ENCODE peak calls at places on chromosome 1, in five cellular contexts. W is suprapubic skin, K is A549, M is IMR-90, H is endothelial cell of umbilical vein. F is an unnamed sample.

GRCh38 chr1:201363455-201363854 is 14.0 kb downstream of the TNNT2 start:
- DNase-seq in W (peak), K (no peak), M (no peak), H (peak), F (no peak)

GRCh38 chr1:35506960-35507901 is 50.0 kb downstream of the KIAA0319L start:
- DNase-seq in W (no peak), K (no peak), M (no peak), H (no peak), F (no peak)

GRCh38 chr1:33255347-33256311 is 663 bp upstream of the ZNF362 start:
- DNase-seq in W (peak), K (peak), M (peak), H (peak), F (peak)

GRCh38 chr1:200306954-200307754 is 102.7 kb downstream of the ZNF281 start:
- DNase-seq in W (no peak), K (peak), M (peak), H (peak), F (no peak)

GRCh38 chr1:244801246-244801645 is 34.2 kb upstream of the COX20 start:
- DNase-seq in W (no peak), K (peak), M (peak), H (peak), F (no peak)

GRCh38 chr1:119827010-119827409 is 15.8 kb upstream of the REG4 start:
- DNase-seq in W (no peak), K (no peak), M (no peak), H (no peak), F (no peak)

GRCh38 chr1:37307907-37308570 is 166.3 kb upstream of the ZC3H12A start:
- DNase-seq in W (no peak), K (no peak), M (no peak), H (no peak), F (no peak)

GRCh38 chr1:1239624-1240347 is 6.7 kb downstream of the C1QTNF12 start:
- DNase-seq in W (no peak), K (no peak), M (no peak), H (no peak), F (no peak)

GRCh38 chr1:230797376-230798186 is 50.4 kb downstream of the CAPN9 start:
- DNase-seq in W (no peak), K (peak), M (peak), H (peak), F (peak)

GRCh38 chr1:90616395-90616794 is 100.7 kb downstream of the BARHL2 start:
- DNase-seq in W (no peak), K (peak), M (no peak), H (peak), F (no peak)

GRCh38 chr1:234479310-234479559 is 256 bp upstream of the TARBP1 start:
- DNase-seq in W (no peak), K (no peak), M (no peak), H (no peak), F (no peak)

GRCh38 chr1:234479866-234480265 is 887 bp upstream of the TARBP1 start:
- DNase-seq in W (no peak), K (no peak), M (no peak), H (no peak), F (no peak)

GRCh38 chr1:234477373-234478151 is 1.4 kb downstream of the TARBP1 start:
- DNase-seq in W (no peak), K (no peak), M (no peak), H (no peak), F (no peak)

GRCh38 chr1:234478152-234478480 is 863 bp downstream of the TARBP1 start:
- DNase-seq in W (no peak), K (peak), M (peak), H (no peak), F (no peak)

DNA sequence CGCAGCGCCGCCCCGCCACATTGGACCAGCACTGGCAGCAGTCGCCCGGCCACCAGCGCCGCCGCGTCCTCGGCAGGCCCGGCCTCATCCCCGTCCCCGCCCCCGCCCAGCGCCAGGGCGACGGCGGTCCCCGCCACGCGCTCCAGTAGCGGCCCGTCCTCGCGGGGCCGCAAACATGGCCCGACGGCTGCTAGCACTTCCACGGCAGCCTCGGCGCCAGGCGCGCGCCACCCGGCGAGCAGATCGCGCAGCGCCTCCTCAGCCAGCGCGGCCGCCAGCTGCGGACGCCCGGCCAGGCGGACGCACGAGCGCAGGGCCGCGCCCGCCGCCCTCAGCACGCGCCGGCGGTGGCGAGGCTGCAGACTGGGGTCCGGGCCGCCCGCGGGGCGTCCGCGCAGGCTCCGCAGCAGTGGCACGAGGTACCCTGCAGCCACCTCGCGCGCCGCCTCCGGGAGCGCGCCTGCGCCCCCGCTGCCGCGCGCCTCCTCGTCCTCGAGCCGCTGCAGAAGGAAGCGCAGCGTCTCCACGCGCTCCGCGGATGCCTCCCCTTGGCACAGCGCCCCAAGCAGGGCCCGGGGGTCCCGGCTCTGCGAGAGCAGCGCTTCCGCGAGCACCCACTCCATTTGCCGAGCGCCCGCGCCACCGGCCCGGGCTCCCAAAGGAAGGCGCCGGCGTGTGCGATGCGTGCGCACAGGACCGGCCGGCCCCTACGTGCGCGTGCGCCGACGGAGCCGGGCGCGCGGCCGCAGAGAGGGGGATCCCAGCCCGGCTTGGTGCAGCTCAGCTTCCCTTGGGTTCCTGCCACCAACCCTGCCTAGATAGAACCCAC is at the start of gene TARBP1:
- DNase-seq in W (no peak), K (peak), M (peak), H (peak), F (peak)
- TF ChIP-seq POLR2A in W (no peak), K (peak), M (peak), H (peak), F (no peak)

DNA sequence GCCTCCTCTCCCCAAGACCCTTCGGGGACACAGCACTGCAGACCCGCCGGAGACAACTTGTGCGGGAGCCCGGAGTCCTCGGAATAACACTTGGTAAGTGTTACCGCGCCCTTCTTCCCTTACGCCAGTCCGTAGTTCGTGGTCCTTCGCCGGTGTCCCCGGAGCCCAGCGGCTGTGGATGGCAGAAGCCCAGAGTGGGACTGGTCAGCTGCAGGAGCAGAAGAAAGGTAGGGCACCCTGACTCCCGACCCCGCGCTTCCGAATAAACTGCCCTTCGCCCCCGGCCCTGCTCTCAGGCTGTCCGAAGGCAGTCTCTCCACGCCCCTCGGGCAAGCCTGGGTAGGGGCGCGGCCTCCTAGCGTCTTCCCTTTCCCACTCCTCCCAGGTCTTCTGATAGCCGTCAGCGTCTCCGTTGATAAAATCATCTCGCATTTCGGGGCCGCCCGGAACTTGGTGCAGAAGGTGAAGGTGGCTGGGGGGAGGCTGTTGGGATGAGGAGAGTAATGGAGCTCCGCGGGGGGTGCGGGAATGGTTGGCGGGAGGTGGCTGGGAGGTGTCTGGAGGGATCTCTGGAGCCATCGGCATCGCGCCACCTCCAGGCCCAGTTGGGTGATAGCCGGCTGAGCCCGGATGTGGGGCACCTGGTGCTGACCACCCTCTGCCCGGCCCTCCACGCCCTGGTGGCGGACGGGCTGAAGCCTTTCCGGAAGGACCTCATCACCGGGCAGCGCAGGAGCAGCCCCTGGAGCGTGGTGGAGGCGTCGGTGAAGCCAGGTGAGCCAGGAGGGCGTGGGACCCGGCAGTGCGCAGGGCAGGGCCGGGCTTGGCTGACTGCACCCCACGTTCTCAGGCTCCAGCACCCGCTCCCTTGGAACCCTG is 4.3 kb downstream of the RUSC1 start:
- DNase-seq in W (peak), K (peak), M (peak), H (peak), F (peak)
- TF ChIP-seq CTCF in W (peak), K (peak), M (peak), H (peak), F (no peak)

DNA sequence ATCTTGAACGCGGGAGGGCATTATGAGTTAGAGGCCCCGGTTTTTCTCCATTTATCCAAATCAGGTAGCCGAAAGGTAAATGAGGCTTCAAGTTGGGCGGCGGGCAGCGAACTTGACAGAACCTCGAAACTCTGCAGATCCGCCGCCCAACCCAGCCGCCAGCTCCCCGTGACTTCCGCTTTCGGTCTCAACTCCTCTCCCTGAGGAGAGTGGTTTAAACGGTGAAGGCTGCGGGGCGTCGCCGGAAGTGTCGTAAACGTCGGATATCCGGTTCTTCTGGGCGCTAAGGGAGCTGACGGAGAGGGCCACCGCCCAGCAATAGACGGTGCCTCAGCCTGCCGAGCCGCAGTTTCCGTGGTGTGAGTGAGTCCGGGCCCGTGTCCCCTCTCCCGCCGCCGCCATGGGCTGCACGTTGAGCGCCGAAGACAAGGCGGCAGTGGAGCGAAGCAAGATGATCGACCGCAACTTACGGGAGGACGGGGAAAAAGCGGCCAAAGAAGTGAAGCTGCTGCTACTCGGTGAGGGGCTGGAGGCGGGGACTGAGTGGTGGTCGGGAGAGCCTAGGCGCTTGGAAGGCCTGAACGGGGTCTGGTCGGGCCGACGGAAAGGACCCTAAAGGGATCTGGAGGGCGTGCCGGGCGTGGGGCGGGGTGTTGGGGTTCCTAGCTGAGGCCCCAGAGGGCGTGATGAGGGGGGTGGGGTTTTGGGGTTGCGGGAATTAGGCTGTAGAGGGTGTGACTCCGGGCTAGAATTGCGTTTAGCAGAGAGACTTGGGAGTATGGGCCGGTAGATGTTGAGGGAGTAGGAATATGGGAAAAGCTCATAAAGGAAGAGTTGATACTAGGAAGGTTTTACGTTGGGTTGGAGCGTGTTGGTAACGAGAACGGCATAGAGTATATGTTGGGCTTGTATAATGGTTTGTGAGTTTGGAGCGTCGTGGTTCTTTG is at the start of gene GNAI3:
- DNase-seq in W (peak), K (peak), M (peak), H (peak), F (peak)
- TF ChIP-seq POLR2A in W (peak), K (peak), M (peak), H (peak), F (peak)

GRCh38 chr1:161018631-161018930 is 2.4 kb downstream of the F11R start:
- DNase-seq in W (peak), K (no peak), M (no peak), H (no peak), F (no peak)

GRCh38 chr1:161021168-161021958 is 411 bp upstream of the F11R start:
- DNase-seq in W (peak), K (peak), M (peak), H (peak), F (peak)

GRCh38 chr1:161019767-161020572 is 982 bp downstream of the F11R start:
- DNase-seq in W (peak), K (no peak), M (no peak), H (peak), F (no peak)

GRCh38 chr1:161021959-161022332 is 994 bp upstream of the F11R start:
- DNase-seq in W (no peak), K (peak), M (peak), H (no peak), F (no peak)

GRCh38 chr1:161020573-161021167 is at the start of gene F11R:
- DNase-seq in W (peak), K (peak), M (no peak), H (peak), F (peak)
- TF ChIP-seq CTCF in W (no peak), K (no peak), M (peak), H (peak), F (no peak)

DNA sequence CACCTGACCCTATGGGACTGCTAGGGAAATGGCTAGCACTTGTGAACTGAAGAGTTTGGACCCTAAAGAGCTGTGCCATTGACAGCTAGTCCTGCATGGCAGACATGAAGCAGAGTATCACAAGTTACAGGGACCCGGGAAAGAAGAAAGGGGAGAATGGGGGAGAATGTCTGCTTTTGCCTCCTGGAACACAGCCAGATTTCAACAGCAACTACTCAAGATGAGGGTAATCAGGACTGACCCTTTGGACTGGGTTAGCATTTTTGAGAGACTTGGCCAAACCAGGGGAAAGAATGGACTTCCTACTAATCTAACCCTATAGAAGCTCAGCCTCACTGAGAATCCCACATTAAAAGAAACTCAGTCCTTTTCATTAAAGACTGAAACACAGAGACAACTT is 8.7 kb upstream of the UTP25 start:
- DNase-seq in W (no peak), K (no peak), M (no peak), H (no peak), F (no peak)
- TF ChIP-seq POLR2A in W (no peak), K (no peak), M (no peak), H (no peak), F (no peak)

GRCh38 chr1:153550398-153550758 is 1.3 kb upstream of the S100A3 start:
- DNase-seq in W (no peak), K (no peak), M (no peak), H (no peak), F (no peak)

GRCh38 chr1:153547560-153548551 is 1.2 kb downstream of the S100A3 start:
- DNase-seq in W (no peak), K (no peak), M (no peak), H (no peak), F (peak)

GRCh38 chr1:153549741-153550397 is 811 bp upstream of the S100A3 start:
- DNase-seq in W (no peak), K (no peak), M (no peak), H (no peak), F (peak)

GRCh38 chr1:153550827-153551512 is 1.9 kb upstream of the S100A3 start:
- DNase-seq in W (no peak), K (no peak), M (no peak), H (no peak), F (no peak)

DNA sequence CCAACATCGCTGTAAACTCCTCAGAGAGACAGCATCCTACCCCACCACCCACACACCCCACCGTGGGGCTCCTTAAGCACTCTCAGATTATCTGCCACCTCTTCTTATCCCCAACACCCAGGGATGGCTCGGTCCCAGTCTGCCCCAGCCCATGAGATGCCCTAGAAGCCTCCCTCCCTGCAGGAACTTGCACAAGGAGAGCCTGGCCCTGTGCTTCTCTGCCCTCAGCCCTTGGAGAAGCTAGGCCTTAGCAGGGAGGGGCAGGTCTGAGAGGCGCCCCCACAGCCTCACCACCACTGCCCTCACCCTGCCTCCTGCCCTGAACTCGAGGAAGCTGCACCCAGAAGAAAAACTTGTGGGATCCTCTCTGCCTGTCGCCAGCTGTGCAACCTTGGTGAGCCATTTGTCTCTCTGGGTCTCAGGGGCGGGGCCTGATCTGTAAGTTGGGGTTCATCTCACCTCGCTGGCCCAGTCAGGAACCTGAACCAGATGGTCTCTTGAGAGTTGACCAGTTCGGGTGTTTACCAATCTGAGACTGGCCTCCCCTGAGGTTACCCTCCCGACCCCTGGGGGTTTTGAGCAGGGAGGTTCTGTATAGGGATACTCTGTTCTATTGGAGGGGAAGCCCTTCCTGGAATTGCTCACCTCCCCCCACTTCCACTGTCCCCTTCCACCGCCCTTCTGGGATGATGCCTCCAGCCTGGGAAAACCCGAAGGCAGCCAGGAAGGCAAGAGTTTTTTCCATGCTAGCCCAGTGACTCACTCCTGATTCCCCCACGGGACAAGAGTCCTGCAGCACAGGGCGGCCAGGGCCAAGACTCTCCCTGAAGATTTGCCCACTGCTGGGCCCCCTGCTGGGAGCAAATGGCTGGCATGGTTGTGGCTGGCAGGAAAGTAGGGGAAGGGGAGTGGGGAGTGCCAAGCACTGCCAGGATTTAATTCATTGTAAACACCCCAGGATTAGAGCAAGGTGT is at the start of gene S100A3:
- DNase-seq in W (peak), K (peak), M (peak), H (peak), F (peak)
- TF ChIP-seq CTCF in W (no peak), K (peak), M (peak), H (peak), F (no peak)

DNA sequence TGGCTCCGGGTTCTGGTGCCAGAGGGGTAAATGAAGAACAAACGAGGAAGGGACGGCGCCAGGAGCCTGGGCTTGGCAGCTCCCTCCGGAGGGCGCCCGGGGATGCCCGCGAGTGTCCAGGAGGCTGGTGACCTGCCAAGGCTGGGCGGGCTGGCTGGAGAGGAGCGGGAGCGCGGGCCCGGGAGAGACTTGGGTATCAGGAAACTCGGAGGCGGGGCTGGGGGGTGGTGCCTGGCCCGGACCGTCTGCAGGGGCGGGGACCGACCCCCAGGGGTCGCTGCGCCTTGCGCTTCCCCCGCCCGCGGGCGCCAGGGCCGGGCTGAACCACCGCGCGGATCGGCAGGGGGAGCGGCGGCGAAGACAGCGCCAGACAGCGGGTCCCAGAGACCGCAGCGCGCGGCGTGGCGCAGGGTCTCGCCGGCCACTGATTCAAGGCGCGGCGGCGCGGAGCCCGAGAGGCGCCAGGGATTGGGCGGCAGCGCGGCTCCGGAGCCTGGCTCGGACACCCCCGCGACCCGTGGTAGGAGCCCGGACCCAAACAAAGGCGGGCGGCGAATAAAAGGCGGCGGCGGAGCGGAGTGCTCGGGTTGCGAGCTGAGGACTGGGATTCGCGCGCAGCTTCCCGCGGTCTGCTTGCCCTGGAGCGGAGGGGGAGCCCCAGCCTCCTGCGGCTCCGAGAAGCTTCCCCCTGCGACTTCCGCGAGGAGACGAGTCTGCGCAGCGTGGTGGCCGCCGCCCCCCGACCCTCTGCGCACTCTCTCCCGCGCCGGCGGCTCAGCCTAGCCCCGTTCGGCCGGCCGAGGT is at the start of gene DISP3:
- DNase-seq in W (no peak), K (peak), M (peak), H (peak), F (no peak)
- TF ChIP-seq POLR2A in W (no peak), K (peak), M (no peak), H (no peak), F (no peak)

GRCh38 chr1:26234644-26235384 is 814 bp downstream of the CEP85 start:
- DNase-seq in W (no peak), K (peak), M (peak), H (peak), F (no peak)
- TF ChIP-seq CTCF in W (no peak), K (no peak), M (no peak), H (no peak), F (no peak)

F was measured in lower leg skin.